ENCODE peak calls at places on chromosomes 7 and 10, in five cellular contexts. One of them, this sample, is unnamed. For H3K36me3, the result is how much of the 10 kb centered on the place peaks cover.

GRCh38 chr7:151242181-151243044 is 6.1 kb downstream of the SMARCD3 start:
- DNase-seq in left ventricle myocardium inferior: no peak
- DNase-seq in WERI-Rb-1: no peak
- DNase-seq in colonic mucosa: no peak
- DNase-seq in heart left ventricle: no peak
- DNase-seq in this sample: no peak

GRCh38 chr7:52639981-52640380 is 395.5 kb upstream of the POM121L12 start:
- DNase-seq in left ventricle myocardium inferior: no peak
- DNase-seq in colonic mucosa: no peak
- DNase-seq in heart left ventricle: no peak
- DNase-seq in WERI-Rb-1: no peak
- DNase-seq in this sample: no peak

GRCh38 chr10:75180592-75180991 is 30.0 kb upstream of the VDAC2 start:
- DNase-seq in left ventricle myocardium inferior: no peak
- DNase-seq in colonic mucosa: no peak
- DNase-seq in heart left ventricle: no peak
- DNase-seq in WERI-Rb-1: no peak
- DNase-seq in this sample: no peak

GRCh38 chr7:151248191-151249033 is at the start of gene SMARCD3:
- DNase-seq in colonic mucosa: peak
- DNase-seq in left ventricle myocardium inferior: peak
- DNase-seq in heart left ventricle: peak
- DNase-seq in WERI-Rb-1: peak
- DNase-seq in this sample: peak

GRCh38 chr10:13882112-13882711 is 295.4 kb downstream of the PRPF18 start:
- DNase-seq in WERI-Rb-1: no peak
- DNase-seq in left ventricle myocardium inferior: no peak
- DNase-seq in heart left ventricle: no peak
- DNase-seq in colonic mucosa: no peak
- DNase-seq in this sample: no peak

GRCh38 chr10:49744091-49744685 is 17.9 kb downstream of the OGDHL start:
- DNase-seq in WERI-Rb-1: no peak
- DNase-seq in heart left ventricle: no peak
- DNase-seq in left ventricle myocardium inferior: no peak
- DNase-seq in colonic mucosa: peak
- DNase-seq in this sample: no peak

GRCh38 chr7:2100278-2101205 is 132.2 kb downstream of the MAD1L1 start:
- DNase-seq in heart left ventricle: no peak
- DNase-seq in left ventricle myocardium inferior: no peak
- DNase-seq in WERI-Rb-1: no peak
- DNase-seq in colonic mucosa: no peak
- DNase-seq in this sample: no peak

GRCh38 chr10:69634759-69635425 is 4.8 kb downstream of the FAM241B start:
- DNase-seq in heart left ventricle: no peak
- DNase-seq in left ventricle myocardium inferior: no peak
- DNase-seq in WERI-Rb-1: no peak
- DNase-seq in colonic mucosa: no peak
- DNase-seq in this sample: no peak

GRCh38 chr10:108465871-108466641 is 1301.5 kb upstream of the SORCS1 start:
- DNase-seq in WERI-Rb-1: peak
- DNase-seq in heart left ventricle: peak
- DNase-seq in left ventricle myocardium inferior: peak
- DNase-seq in colonic mucosa: peak
- DNase-seq in this sample: peak

GRCh38 chr10:63466168-63466935 is 575 bp upstream of the JMJD1C start:
- DNase-seq in left ventricle myocardium inferior: peak
- DNase-seq in heart left ventricle: peak
- DNase-seq in WERI-Rb-1: peak
- DNase-seq in colonic mucosa: peak
- DNase-seq in this sample: peak

GRCh38 chr7:88669913-88670312 is 89.6 kb upstream of the ZNF804B start:
- DNase-seq in colonic mucosa: no peak
- DNase-seq in WERI-Rb-1: no peak
- DNase-seq in left ventricle myocardium inferior: no peak
- DNase-seq in heart left ventricle: no peak
- DNase-seq in this sample: no peak

GRCh38 chr7:2266911-2267310 is 24.9 kb downstream of the NUDT1 start:
- DNase-seq in colonic mucosa: no peak
- DNase-seq in left ventricle myocardium inferior: no peak
- DNase-seq in WERI-Rb-1: peak
- DNase-seq in heart left ventricle: no peak
- DNase-seq in this sample: no peak

GRCh38 chr7:27254625-27255024 is 12.0 kb downstream of the EVX1 start:
- DNase-seq in heart left ventricle: no peak
- DNase-seq in colonic mucosa: no peak
- DNase-seq in left ventricle myocardium inferior: no peak
- DNase-seq in WERI-Rb-1: no peak
- DNase-seq in this sample: no peak

GRCh38 chr10:120950103-120950561 is 99.0 kb downstream of the WDR11 start:
- DNase-seq in left ventricle myocardium inferior: no peak
- DNase-seq in heart left ventricle: no peak
- DNase-seq in WERI-Rb-1: no peak
- DNase-seq in colonic mucosa: no peak
- DNase-seq in this sample: no peak

GRCh38 chr7:11615163-11615562 is 216.8 kb downstream of the THSD7A start:
- DNase-seq in left ventricle myocardium inferior: no peak
- DNase-seq in heart left ventricle: no peak
- DNase-seq in colonic mucosa: no peak
- DNase-seq in WERI-Rb-1: no peak
- DNase-seq in this sample: no peak

GRCh38 chr10:119619215-119619614 is 22.5 kb upstream of the TIAL1 start:
- DNase-seq in WERI-Rb-1: no peak
- DNase-seq in left ventricle myocardium inferior: no peak
- DNase-seq in colonic mucosa: no peak
- DNase-seq in heart left ventricle: no peak
- DNase-seq in this sample: no peak

GRCh38 chr10:19958787-19959186 is 142.6 kb downstream of the PLXDC2 start:
- DNase-seq in colonic mucosa: no peak
- DNase-seq in left ventricle myocardium inferior: no peak
- DNase-seq in heart left ventricle: no peak
- DNase-seq in WERI-Rb-1: no peak
- DNase-seq in this sample: no peak

GRCh38 chr7:655758-656157 is 70.7 kb upstream of the DNAAF5 start:
- DNase-seq in WERI-Rb-1: no peak
- DNase-seq in heart left ventricle: no peak
- DNase-seq in colonic mucosa: no peak
- DNase-seq in left ventricle myocardium inferior: no peak
- DNase-seq in this sample: no peak

GRCh38 chr7:20021834-20022233 is 195.3 kb downstream of the MACC1 start:
- DNase-seq in colonic mucosa: no peak
- DNase-seq in WERI-Rb-1: no peak
- DNase-seq in heart left ventricle: no peak
- DNase-seq in left ventricle myocardium inferior: no peak
- DNase-seq in this sample: no peak

GRCh38 chr10:114647545-114648138 is 10.4 kb downstream of the ABLIM1 start:
- DNase-seq in left ventricle myocardium inferior: no peak
- DNase-seq in colonic mucosa: no peak
- DNase-seq in heart left ventricle: no peak
- DNase-seq in WERI-Rb-1: no peak
- DNase-seq in this sample: no peak

GRCh38 chr7:146982482-146982881 is 865.9 kb downstream of the CNTNAP2 start:
- DNase-seq in WERI-Rb-1: no peak
- DNase-seq in colonic mucosa: no peak
- DNase-seq in left ventricle myocardium inferior: no peak
- DNase-seq in heart left ventricle: no peak
- DNase-seq in this sample: no peak

GRCh38 chr10:121574519-121575170 is 23.6 kb downstream of the FGFR2 start:
- DNase-seq in WERI-Rb-1: no peak
- DNase-seq in left ventricle myocardium inferior: no peak
- DNase-seq in heart left ventricle: no peak
- DNase-seq in colonic mucosa: no peak
- DNase-seq in this sample: no peak

GRCh38 chr7:51230723-51231122 is 85.9 kb downstream of the COBL start:
- DNase-seq in colonic mucosa: no peak
- DNase-seq in left ventricle myocardium inferior: no peak
- DNase-seq in WERI-Rb-1: no peak
- DNase-seq in heart left ventricle: no peak
- DNase-seq in this sample: no peak

GRCh38 chr7:79386688-79387422 is 66.6 kb downstream of the MAGI2 start:
- DNase-seq in WERI-Rb-1: no peak
- DNase-seq in colonic mucosa: no peak
- DNase-seq in heart left ventricle: no peak
- DNase-seq in left ventricle myocardium inferior: no peak
- DNase-seq in this sample: no peak

GRCh38 chr10:77377034-77377433 is 260.6 kb downstream of the KCNMA1 start:
- DNase-seq in colonic mucosa: no peak
- DNase-seq in heart left ventricle: no peak
- DNase-seq in left ventricle myocardium inferior: no peak
- DNase-seq in WERI-Rb-1: no peak
- DNase-seq in this sample: no peak

GRCh38 chr10:128096486-128097199 is 29.6 kb downstream of the MKI67 start:
- DNase-seq in colonic mucosa: no peak
- DNase-seq in WERI-Rb-1: no peak
- DNase-seq in heart left ventricle: no peak
- DNase-seq in left ventricle myocardium inferior: no peak
- DNase-seq in this sample: no peak

GRCh38 chr7:9328296-9328695 is 894.9 kb downstream of the NXPH1 start:
- DNase-seq in WERI-Rb-1: no peak
- DNase-seq in heart left ventricle: no peak
- DNase-seq in colonic mucosa: no peak
- DNase-seq in left ventricle myocardium inferior: no peak
- DNase-seq in this sample: no peak

GRCh38 chr7:98217623-98218582 is 6.7 kb downstream of the BHLHA15 start:
- DNase-seq in colonic mucosa: no peak
- DNase-seq in heart left ventricle: peak
- DNase-seq in left ventricle myocardium inferior: peak
- DNase-seq in WERI-Rb-1: no peak
- DNase-seq in this sample: no peak

GRCh38 chr10:44575601-44576380 is 190.9 kb upstream of the CXCL12 start:
- DNase-seq in heart left ventricle: no peak
- DNase-seq in left ventricle myocardium inferior: no peak
- DNase-seq in WERI-Rb-1: no peak
- DNase-seq in colonic mucosa: no peak
- DNase-seq in this sample: no peak

GRCh38 chr10:44576715-44577191 is 191.9 kb upstream of the CXCL12 start:
- DNase-seq in colonic mucosa: no peak
- DNase-seq in heart left ventricle: no peak
- DNase-seq in left ventricle myocardium inferior: peak
- DNase-seq in WERI-Rb-1: no peak
- DNase-seq in this sample: no peak

GRCh38 chr10:44577533-44577932 is 192.6 kb upstream of the CXCL12 start:
- DNase-seq in heart left ventricle: no peak
- DNase-seq in WERI-Rb-1: no peak
- DNase-seq in colonic mucosa: no peak
- DNase-seq in left ventricle myocardium inferior: no peak
- DNase-seq in this sample: no peak

GRCh38 chr10:44572146-44572545 is 187.2 kb upstream of the CXCL12 start:
- DNase-seq in WERI-Rb-1: no peak
- DNase-seq in left ventricle myocardium inferior: no peak
- DNase-seq in colonic mucosa: no peak
- DNase-seq in heart left ventricle: no peak
- DNase-seq in this sample: no peak

DNA sequence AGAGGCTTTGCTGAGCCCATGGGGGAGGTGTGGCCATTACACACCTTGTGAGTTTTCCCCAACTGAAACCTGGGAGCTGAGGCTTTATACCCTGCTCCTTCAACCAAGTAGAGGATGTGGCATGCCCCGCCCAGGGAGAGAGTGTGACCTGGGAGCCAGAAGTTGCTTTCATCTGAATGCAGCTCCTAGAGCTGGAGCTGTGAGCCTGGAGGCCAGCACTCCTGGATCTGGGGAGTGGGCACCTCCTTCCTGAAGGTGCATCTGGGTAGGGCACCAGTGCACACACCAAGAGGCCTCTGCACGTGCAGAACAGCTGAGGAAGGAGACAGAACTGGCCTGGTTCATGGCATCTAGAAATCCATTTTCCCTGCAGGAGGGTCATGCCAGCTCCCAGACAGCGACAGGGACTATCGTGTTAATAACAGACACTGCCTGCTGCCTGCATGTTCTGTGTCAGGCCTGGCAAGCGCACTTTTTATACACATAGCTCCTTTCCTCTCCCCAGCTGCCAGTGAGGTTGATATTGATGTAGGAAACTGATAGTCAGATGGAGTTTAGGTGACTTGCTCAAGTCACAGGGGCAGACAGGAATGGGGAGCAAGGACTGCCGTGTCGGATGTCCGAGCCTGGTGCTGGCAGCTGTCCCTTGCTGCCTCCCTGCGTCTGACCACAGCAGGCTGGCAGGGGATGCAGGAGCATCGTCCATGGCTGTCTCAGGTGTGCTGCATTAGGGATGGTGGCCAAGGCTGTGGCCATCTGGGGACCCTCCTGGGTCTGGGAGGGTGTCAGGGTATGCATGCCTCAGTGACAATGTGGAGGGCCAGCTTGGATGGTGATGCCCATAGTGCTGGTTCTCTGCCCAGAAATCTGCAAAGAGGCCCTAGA is 189.9 kb upstream of the CXCL12 start:
- DNase-seq in WERI-Rb-1: no peak
- DNase-seq in left ventricle myocardium inferior: no peak
- DNase-seq in colonic mucosa: no peak
- DNase-seq in heart left ventricle: no peak
- DNase-seq in this sample: no peak
- H3K36me3 ChIP-seq in WERI-Rb-1: under half
- H3K36me3 ChIP-seq in left ventricle myocardium inferior: under half
- H3K36me3 ChIP-seq in colonic mucosa: under half
- H3K36me3 ChIP-seq in heart left ventricle: under half
- H3K36me3 ChIP-seq in this sample: under half

GRCh38 chr10:17028843-17029580 is 100.6 kb downstream of the CUBN start:
- DNase-seq in heart left ventricle: no peak
- DNase-seq in WERI-Rb-1: no peak
- DNase-seq in colonic mucosa: no peak
- DNase-seq in left ventricle myocardium inferior: no peak
- DNase-seq in this sample: no peak
- H3K4me3 ChIP-seq in heart left ventricle: peak
- H3K4me3 ChIP-seq in WERI-Rb-1: no peak
- H3K4me3 ChIP-seq in colonic mucosa: no peak
- H3K4me3 ChIP-seq in left ventricle myocardium inferior: peak
- H3K4me3 ChIP-seq in this sample: no peak

GRCh38 chr7:30048582-30048981 is 20.4 kb downstream of the PLEKHA8 start:
- DNase-seq in left ventricle myocardium inferior: no peak
- DNase-seq in WERI-Rb-1: no peak
- DNase-seq in colonic mucosa: no peak
- DNase-seq in heart left ventricle: no peak
- DNase-seq in this sample: no peak
- H3K36me3 ChIP-seq in left ventricle myocardium inferior: half or more
- H3K36me3 ChIP-seq in WERI-Rb-1: half or more
- H3K36me3 ChIP-seq in colonic mucosa: under half
- H3K36me3 ChIP-seq in heart left ventricle: half or more
- H3K36me3 ChIP-seq in this sample: under half

DNA sequence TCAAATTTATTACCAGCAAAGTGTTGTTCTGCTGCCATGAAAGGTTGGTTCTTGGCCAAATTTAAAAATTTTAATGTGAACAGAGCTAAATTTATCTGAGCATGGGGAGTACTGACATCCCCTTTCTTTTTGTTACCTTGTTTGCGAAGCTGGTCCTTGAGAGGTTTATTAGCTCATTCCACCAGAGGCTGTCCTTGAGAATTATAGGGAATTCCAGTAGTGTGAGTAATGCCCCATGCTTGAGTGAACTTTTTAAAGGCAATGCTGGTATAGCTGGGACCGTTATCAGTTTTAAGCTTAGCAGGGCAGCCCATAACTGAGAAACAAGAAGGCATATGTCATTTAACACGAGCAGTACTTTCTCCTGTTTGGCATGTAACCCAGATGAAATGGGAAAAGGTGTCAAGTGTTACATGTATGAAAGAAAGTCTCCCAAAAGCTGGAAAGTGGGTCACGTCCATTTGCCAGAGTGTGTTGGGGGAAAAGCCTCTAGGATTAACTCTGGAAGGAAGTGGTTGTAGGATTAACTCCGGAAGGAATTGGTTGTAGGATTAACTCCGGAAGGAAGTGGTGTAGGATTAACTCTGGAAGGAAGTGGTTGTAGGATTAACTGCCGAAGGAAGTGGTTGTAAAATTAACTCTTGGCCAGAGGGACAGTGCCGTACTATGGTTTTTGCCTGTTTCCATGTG is 37.3 kb upstream of the AKR1C2 start:
- DNase-seq in left ventricle myocardium inferior: no peak
- DNase-seq in colonic mucosa: peak
- DNase-seq in heart left ventricle: no peak
- DNase-seq in WERI-Rb-1: no peak
- DNase-seq in this sample: no peak
- H3K4me3 ChIP-seq in left ventricle myocardium inferior: peak
- H3K4me3 ChIP-seq in colonic mucosa: no peak
- H3K4me3 ChIP-seq in heart left ventricle: peak
- H3K4me3 ChIP-seq in WERI-Rb-1: no peak
- H3K4me3 ChIP-seq in this sample: no peak